ENCODE peak calls at places on chromosomes 1 and 21, in six cellular contexts. S is SK-N-SH, K is transverse colon, M is H1, L is breast epithelium, F is GM23338. R is an unnamed sample.

GRCh38 chr1:28160677-28161328 is 15.7 kb downstream of the PTAFR start:
- DNase-seq in L (no peak), S (no peak), K (peak), M (no peak), F (no peak), R (no peak)

GRCh38 chr1:202501281-202501680 is 152.8 kb downstream of the PPP1R12B start:
- DNase-seq in L (no peak), K (no peak), S (peak), F (peak), M (no peak), R (no peak)

GRCh38 chr1:155976913-155977606 is 1.3 kb downstream of the ARHGEF2 start:
- DNase-seq in K (peak), M (no peak), S (no peak), L (no peak), F (no peak), R (no peak)

GRCh38 chr1:31798433-31799195 is 17.2 kb downstream of the SPOCD1 start:
- DNase-seq in L (no peak), F (no peak), M (no peak), S (no peak), K (peak), R (peak)

GRCh38 chr1:30378991-30379581 is 344.3 kb downstream of the MATN1 start:
- DNase-seq in K (no peak), M (no peak), S (peak), F (no peak), L (no peak), R (peak)

GRCh38 chr1:6612641-6613360 is 730 bp upstream of the PHF13 start:
- DNase-seq in L (peak), S (peak), F (peak), M (no peak), K (peak), R (peak)

GRCh38 chr21:43701936-43702784 is 16.8 kb upstream of the PDXK start:
- DNase-seq in K (no peak), S (no peak), M (no peak), L (no peak), F (no peak), R (no peak)

GRCh38 chr1:229031491-229032341 is 239.2 kb upstream of the RAB4A start:
- DNase-seq in L (no peak), S (no peak), M (no peak), F (no peak), K (no peak), R (no peak)

GRCh38 chr1:181518152-181518551 is 34.8 kb downstream of the CACNA1E start:
- DNase-seq in K (no peak), F (no peak), L (no peak), M (no peak), S (no peak), R (no peak)

GRCh38 chr21:36274128-36274527 is 45.9 kb upstream of the MORC3 start:
- DNase-seq in S (no peak), F (no peak), M (no peak), L (no peak), K (no peak), R (no peak)
- TF ChIP-seq CTCF in S (no peak), F (no peak), M (no peak), L (no peak), K (no peak), R (no peak)

GRCh38 chr1:226904772-226905171 is 34.4 kb downstream of the PSEN2 start:
- DNase-seq in F (no peak), K (no peak), L (no peak), S (no peak), M (no peak), R (no peak)

GRCh38 chr1:226901421-226901820 is 31.0 kb downstream of the PSEN2 start:
- DNase-seq in F (no peak), L (no peak), S (no peak), K (no peak), M (no peak), R (no peak)

GRCh38 chr1:226908913-226909312 is 31.2 kb upstream of the COQ8A start:
- DNase-seq in F (peak), K (no peak), L (no peak), S (no peak), M (no peak), R (no peak)

GRCh38 chr1:226908419-226908818 is 31.7 kb upstream of the COQ8A start:
- DNase-seq in F (no peak), S (no peak), K (no peak), M (no peak), L (no peak), R (no peak)

GRCh38 chr1:226903819-226904710 is 33.6 kb downstream of the PSEN2 start:
- DNase-seq in S (no peak), M (no peak), L (no peak), F (no peak), K (no peak), R (peak)
- TF ChIP-seq POLR2AphosphoS5 in S (no peak), M (no peak), L (no peak), F (no peak), K (no peak), R (peak)

GRCh38 chr21:16074950-16075489 is 345.2 kb downstream of the USP25 start:
- DNase-seq in L (no peak), F (no peak), M (no peak), S (no peak), K (no peak), R (no peak)
- TF ChIP-seq CTCF in L (no peak), F (no peak), M (no peak), S (no peak), K (no peak), R (no peak)

GRCh38 chr1:206651958-206652890 is 16.9 kb downstream of the DYRK3 start:
- DNase-seq in F (no peak), S (no peak), L (peak), K (peak), M (no peak), R (no peak)
- TF ChIP-seq POLR2AphosphoS5 in F (no peak), S (no peak), L (no peak), K (no peak), M (no peak), R (no peak)

DNA sequence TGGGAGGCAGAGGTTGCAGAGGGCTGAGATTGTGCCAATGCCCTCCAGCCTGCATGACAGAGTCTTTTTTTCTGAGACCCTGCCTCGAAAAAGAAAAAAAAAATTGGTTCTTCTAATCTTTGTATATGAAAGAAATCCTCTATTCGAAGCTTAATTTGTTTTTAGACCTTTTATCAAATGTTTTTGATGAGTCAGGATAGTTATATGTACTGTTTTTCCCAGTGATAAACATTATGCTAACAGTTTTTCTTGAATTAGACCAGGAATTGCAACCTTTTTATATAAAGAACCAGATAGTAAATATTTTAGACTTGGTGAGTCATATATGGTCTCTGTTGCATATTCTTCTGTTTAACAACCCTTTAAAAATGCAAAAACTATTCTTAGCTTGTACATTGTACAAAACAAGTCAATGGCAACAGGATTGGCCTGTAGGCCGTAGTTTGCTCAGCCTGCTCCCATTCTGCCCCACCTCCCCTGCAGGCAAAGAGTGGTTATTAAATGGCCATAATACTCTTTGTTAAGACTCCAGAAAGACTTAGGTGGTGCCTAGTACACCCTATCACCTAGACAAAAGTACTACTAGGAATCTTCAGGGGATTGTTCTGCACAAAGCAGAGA is 45.2 kb downstream of the LYST start:
- DNase-seq in F (no peak), L (no peak), M (no peak), S (no peak), K (no peak), R (no peak)
- TF ChIP-seq CTCF in F (peak), L (no peak), M (no peak), S (no peak), K (no peak), R (no peak)

DNA sequence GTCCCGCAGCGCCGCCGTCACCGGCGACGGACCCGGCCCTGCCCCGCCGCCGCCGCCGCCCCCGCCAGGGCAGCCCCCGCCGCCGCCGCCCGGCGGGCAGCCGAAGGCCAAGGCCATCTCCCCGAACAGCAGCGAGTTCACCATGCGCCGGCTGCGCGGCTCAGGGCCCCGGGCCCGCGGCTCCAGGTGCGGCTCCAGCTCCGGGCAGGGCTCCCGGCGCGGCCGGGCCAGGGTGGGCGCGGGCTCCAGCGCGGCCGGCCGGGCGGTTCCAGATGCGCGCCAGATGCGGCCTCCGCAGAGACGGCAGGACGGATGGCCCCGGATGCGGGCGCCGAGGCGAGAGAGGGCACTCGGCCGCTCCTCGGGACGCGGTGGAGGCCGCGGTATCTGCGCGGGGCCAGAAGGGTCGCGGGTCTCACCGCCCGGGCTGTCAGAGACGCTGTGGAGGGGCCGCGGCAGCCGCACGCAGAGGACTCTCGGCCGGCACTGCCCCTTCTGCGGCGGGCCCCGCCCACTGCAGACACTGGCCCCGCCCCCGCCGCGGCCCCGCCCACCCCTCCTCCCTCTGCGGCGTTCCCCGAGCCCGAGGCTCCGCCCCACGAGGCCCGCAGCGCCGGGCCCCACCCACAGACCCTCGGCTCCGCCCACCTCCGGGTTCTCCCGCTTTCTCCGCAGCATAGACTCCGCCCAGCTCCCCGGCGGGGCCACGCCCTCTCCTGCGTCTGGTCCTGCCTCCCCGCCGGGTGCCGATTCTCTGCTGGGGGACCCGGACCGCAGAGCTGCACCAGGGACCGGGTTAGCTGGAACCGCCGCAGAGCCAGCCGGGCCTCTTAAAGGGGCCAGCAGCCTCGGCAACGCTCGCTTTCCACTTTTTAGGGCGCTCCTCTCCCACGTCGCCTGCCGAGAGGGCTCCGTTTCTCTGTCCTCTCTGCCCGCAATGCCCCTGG is at the start of gene IFFO2:
- DNase-seq in M (peak), L (peak), K (peak), F (peak), S (peak), R (peak)
- TF ChIP-seq POLR2AphosphoS5 in M (peak), L (peak), K (peak), F (peak), S (peak), R (peak)

R was measured in sigmoid colon.